ENCODE peak calls at places on chromosomes 4 and X, in eight cellular contexts. E is neural crest cell, K is AG10803, Z is OCI-LY7, D is foreskin keratinocyte, Y is AG04450, R is natural killer cell, H is mesothelial cell of epicardium. V is an unnamed sample.

GRCh38 chr4:71526626-71527406 is 188.0 kb downstream of the SLC4A4 start:
- DNase-seq in K (no peak), R (no peak), Y (no peak), E (no peak), D (no peak), Z (peak), H (no peak), V (no peak)

GRCh38 chr4:163486321-163486720 is 8.2 kb upstream of the TMA16 start:
- DNase-seq in R (no peak), Z (no peak), H (no peak), D (no peak), K (no peak), Y (no peak), E (no peak), V (no peak)

GRCh38 chr4:175542787-175543186 is 269.3 kb downstream of the GPM6A start:
- DNase-seq in D (no peak), H (no peak), K (no peak), R (no peak), Z (no peak), E (no peak), Y (no peak), V (no peak)

GRCh38 chr4:182427530-182427929 is 184.3 kb downstream of the TENM3 start:
- DNase-seq in D (peak), E (no peak), K (peak), H (no peak), Y (peak), Z (no peak), R (no peak), V (no peak)

GRCh38 chr4:90293320-90293719 is 166.1 kb downstream of the CCSER1 start:
- DNase-seq in H (no peak), K (peak), R (no peak), Z (peak), Y (no peak), E (no peak), D (no peak), V (no peak)

GRCh38 chr4:182140547-182140946 is 102.7 kb upstream of the TENM3 start:
- DNase-seq in Y (no peak), D (no peak), E (no peak), H (no peak), R (no peak), K (no peak), Z (no peak), V (no peak)

GRCh38 chr4:94527556-94528233 is 76.0 kb downstream of the PDLIM5 start:
- DNase-seq in E (no peak), H (no peak), R (no peak), K (no peak), Z (no peak), D (no peak), Y (no peak), V (no peak)

GRCh38 chrX:130715299-130715698 is 187.7 kb downstream of the ENOX2 start:
- DNase-seq in E (no peak), H (no peak), Z (no peak), K (peak), D (peak), R (no peak), Y (no peak), V (no peak)

GRCh38 chr4:10677796-10678497 is 6.6 kb downstream of the CLNK start:
- DNase-seq in E (no peak), D (no peak), R (no peak), Z (no peak), Y (no peak), H (no peak), K (no peak), V (no peak)

GRCh38 chr4:19239565-19239964 is 1012.1 kb upstream of the SLIT2 start:
- DNase-seq in R (no peak), Z (no peak), D (peak), K (no peak), Y (no peak), H (no peak), E (no peak), V (no peak)

GRCh38 chr4:10007436-10007740 is 13.9 kb downstream of the SLC2A9 start:
- DNase-seq in D (no peak), H (no peak), E (no peak), K (no peak), R (no peak), Y (no peak), Z (no peak), V (no peak)

GRCh38 chr4:3257125-3257690 is 8.2 kb downstream of the MSANTD1 start:
- DNase-seq in H (no peak), D (peak), Y (no peak), K (no peak), E (no peak), Z (no peak), R (no peak), V (peak)

GRCh38 chr4:144683516-144683915 is 37.6 kb downstream of the HHIP start:
- DNase-seq in R (no peak), H (no peak), Y (no peak), D (no peak), E (no peak), Z (no peak), K (no peak), V (no peak)

GRCh38 chr4:48290146-48290772 is 20.6 kb upstream of the TEC start:
- DNase-seq in Y (no peak), K (peak), Z (peak), R (no peak), H (no peak), D (peak), E (no peak), V (no peak)

GRCh38 chrX:31209005-31209612 is 137.3 kb upstream of the FTHL17 start:
- DNase-seq in R (no peak), K (no peak), D (peak), E (no peak), H (no peak), Z (no peak), Y (no peak), V (no peak)

GRCh38 chr4:1043658-1044468 is 32.4 kb downstream of the FGFRL1 start:
- DNase-seq in Y (peak), Z (no peak), D (peak), H (peak), E (no peak), R (no peak), K (peak), V (peak)

GRCh38 chrX:49041683-49042529 is 1.3 kb downstream of the TFE3 start:
- DNase-seq in R (no peak), D (peak), E (no peak), Z (peak), Y (peak), K (peak), H (no peak), V (no peak)

GRCh38 chr4:144578681-144579080 is 67.3 kb upstream of the HHIP start:
- DNase-seq in H (no peak), Y (no peak), Z (no peak), D (peak), R (no peak), E (no peak), K (no peak), V (no peak)

GRCh38 chrX:15564981-15565579 is 35.7 kb downstream of the ACE2 start:
- DNase-seq in D (peak), R (peak), Z (peak), E (peak), Y (peak), H (peak), K (peak), V (no peak)

GRCh38 chr4:121380448-121381147 is at the start of gene QRFPR:
- DNase-seq in R (no peak), Z (no peak), H (peak), Y (no peak), D (no peak), E (peak), K (no peak), V (no peak)

GRCh38 chr4:140186651-140187315 is 32.8 kb upstream of the MAML3 start:
- DNase-seq in Z (no peak), E (no peak), Y (peak), D (peak), K (peak), H (no peak), R (no peak), V (peak)

GRCh38 chrX:13263560-13264251 is 56.1 kb downstream of the ATXN3L start:
- DNase-seq in E (no peak), H (no peak), D (no peak), R (no peak), K (no peak), Z (no peak), Y (no peak), V (no peak)

GRCh38 chr4:176354884-176355283 is 35.1 kb downstream of the SPCS3 start:
- DNase-seq in D (no peak), Y (no peak), E (no peak), H (no peak), K (no peak), R (no peak), Z (no peak), V (no peak)

GRCh38 chrX:118495958-118496762 is 545 bp downstream of the DOCK11 start:
- DNase-seq in R (peak), Z (peak), H (peak), E (peak), K (no peak), Y (no peak), D (no peak), V (no peak)

GRCh38 chrX:71111141-71111843 is at the start of gene IL2RG:
- DNase-seq in H (no peak), D (no peak), K (no peak), Z (peak), E (no peak), R (peak), Y (no peak), V (no peak)

GRCh38 chrX:99266255-99266654 is 1143.8 kb downstream of the PCDH19 start:
- DNase-seq in Y (no peak), K (no peak), H (no peak), E (no peak), D (no peak), Z (no peak), R (no peak), V (no peak)

GRCh38 chr4:108068422-108068821 is 78.7 kb downstream of the HADH start:
- DNase-seq in K (peak), H (no peak), Z (no peak), R (no peak), D (no peak), Y (no peak), E (no peak), V (no peak)

GRCh38 chr4:113823291-113823659 is 61.7 kb upstream of the CAMK2D start:
- DNase-seq in Z (no peak), Y (no peak), R (no peak), H (no peak), E (no peak), K (peak), D (no peak), V (no peak)

GRCh38 chr4:56655209-56655626 is 25.9 kb downstream of the HOPX start:
- DNase-seq in Y (no peak), D (peak), R (no peak), E (peak), Z (no peak), H (peak), K (no peak), V (no peak)

GRCh38 chrX:135974279-135974856 is 580 bp upstream of the MMGT1 start:
- DNase-seq in E (peak), Z (peak), K (peak), Y (peak), H (peak), R (peak), D (no peak), V (peak)

GRCh38 chr4:156293657-156294297 is 340.1 kb upstream of the CTSO start:
- DNase-seq in Z (no peak), D (peak), R (no peak), H (no peak), E (no peak), K (peak), Y (peak), V (no peak)

GRCh38 chrX:127879585-127879984 is 172.6 kb downstream of the ACTRT1 start:
- DNase-seq in D (no peak), E (no peak), H (no peak), R (no peak), Z (no peak), Y (no peak), K (no peak), V (no peak)

GRCh38 chr4:168183717-168184571 is 91.6 kb downstream of the ANXA10 start:
- DNase-seq in D (no peak), R (no peak), K (peak), E (no peak), H (no peak), Z (peak), Y (no peak), V (no peak)

DNA sequence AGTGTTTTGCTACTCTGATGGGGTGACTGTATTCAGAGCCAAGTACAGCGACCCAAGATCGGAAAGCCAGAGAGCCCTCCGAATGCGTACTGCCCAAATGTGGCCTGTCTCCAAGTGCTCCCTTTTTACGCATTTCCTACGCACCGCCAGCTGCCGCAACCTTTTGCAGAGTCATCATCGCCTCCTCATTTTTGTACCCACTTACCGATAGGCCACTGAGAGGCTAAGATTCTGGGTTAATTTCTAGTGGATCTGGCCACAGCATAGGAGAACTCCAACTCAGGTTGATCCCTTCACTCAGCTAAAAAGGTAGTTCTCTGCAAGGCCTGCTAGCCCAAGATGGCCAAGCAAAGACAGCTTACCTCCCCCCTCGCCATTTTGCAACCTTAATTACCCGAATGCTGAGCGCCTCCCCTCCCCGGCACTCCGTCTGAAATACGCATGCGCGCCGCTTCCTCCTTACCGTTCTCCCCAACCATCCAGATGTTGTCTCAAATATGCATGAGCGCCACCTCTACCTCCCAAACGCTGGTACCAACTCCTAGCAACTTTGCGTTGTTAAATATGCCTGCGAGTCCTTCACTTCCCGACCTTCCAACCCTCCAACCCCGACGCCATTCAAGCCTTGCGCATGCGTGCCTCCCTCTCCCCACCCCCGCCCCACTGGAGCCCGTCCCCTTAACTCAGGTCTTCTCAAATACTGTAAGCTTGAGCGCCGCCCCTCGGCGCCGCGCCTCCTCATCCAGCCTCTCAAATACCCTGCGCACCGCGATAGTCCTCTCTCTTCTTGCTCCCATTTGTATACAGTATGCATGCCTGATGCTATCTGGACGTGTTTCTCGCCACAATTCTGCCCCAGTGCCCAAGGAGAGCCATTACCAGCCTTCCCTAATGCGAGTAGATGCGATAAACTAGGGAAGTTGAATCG is 11.8 kb upstream of the ZCCHC13 start:
- DNase-seq in Y (peak), R (peak), Z (peak), K (peak), D (peak), E (peak), H (peak), V (peak)
- TF ChIP-seq CTCF in Y (peak), R (no peak), Z (peak), K (peak), D (peak), E (no peak), H (no peak), V (no peak)

GRCh38 chr4:189974056-189974455 is 33.4 kb downstream of the FRG1 start:
- DNase-seq in K (peak), Z (peak), H (no peak), Y (no peak), E (no peak), D (no peak), R (no peak), V (no peak)
- TF ChIP-seq CTCF in K (peak), Z (peak), H (no peak), Y (peak), E (peak), D (peak), R (no peak), V (no peak)

GRCh38 chrX:41759817-41760216 is 35.8 kb downstream of the GPR82 start:
- DNase-seq in H (no peak), R (no peak), Z (peak), K (peak), D (no peak), E (no peak), Y (no peak), V (no peak)

GRCh38 chrX:41761169-41761568 is 37.2 kb downstream of the GPR82 start:
- DNase-seq in Z (no peak), E (no peak), R (no peak), K (no peak), Y (no peak), H (no peak), D (no peak), V (no peak)

GRCh38 chrX:41761702-41762101 is 37.7 kb downstream of the GPR82 start:
- DNase-seq in Z (no peak), H (no peak), E (no peak), K (no peak), R (no peak), D (no peak), Y (no peak), V (no peak)

GRCh38 chrX:41758391-41758790 is 34.4 kb downstream of the GPR82 start:
- DNase-seq in K (no peak), D (no peak), H (no peak), Z (no peak), E (no peak), Y (no peak), R (no peak), V (no peak)
- TF ChIP-seq CTCF in K (no peak), D (no peak), H (no peak), Z (no peak), E (no peak), Y (no peak), R (no peak), V (no peak)

GRCh38 chr4:77050962-77051361 is 24.8 kb downstream of the CCNI start:
- DNase-seq in Y (no peak), E (no peak), K (peak), R (no peak), Z (no peak), H (no peak), D (no peak), V (no peak)

GRCh38 chr4:77047037-77047436 is 28.8 kb downstream of the CCNI start:
- DNase-seq in H (no peak), K (no peak), R (no peak), Z (peak), Y (no peak), D (no peak), E (no peak), V (no peak)

GRCh38 chr4:77052352-77052751 is 23.4 kb downstream of the CCNI start:
- DNase-seq in D (no peak), R (peak), Z (peak), H (no peak), E (peak), Y (no peak), K (peak), V (no peak)
- TF ChIP-seq CTCF in D (peak), R (peak), Z (peak), H (no peak), E (peak), Y (peak), K (peak), V (no peak)

DNA sequence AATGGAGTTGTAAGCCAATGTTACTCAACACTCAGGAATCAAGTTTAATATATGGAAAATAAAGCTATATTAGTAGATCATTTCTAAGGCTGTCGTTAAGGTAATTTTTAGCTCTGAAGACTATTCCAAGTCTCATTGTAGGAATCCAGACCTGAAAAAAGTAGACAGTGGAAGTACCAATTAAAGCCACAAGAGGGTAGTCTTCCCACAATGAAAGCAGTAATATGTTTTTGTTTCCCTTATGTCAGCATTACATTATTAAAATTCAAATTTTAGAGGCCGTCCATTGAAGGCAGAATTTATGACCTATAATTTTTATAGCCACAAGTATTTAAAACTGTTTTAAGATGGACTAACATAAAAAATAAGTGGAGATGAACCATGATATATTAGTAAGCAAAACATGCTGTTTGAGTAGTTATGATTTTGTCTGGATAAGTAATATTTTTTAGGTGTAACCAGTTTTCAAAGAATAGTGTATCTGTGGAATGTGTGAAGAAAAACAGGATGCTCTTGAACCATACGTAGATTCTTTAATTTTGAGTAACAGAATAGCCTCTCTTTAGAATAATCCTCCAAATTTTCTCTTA is 372.6 kb upstream of the TECRL start:
- DNase-seq in Y (no peak), K (peak), H (no peak), R (no peak), D (peak), E (no peak), Z (peak), V (no peak)
- TF ChIP-seq CTCF in Y (peak), K (peak), H (peak), R (no peak), D (peak), E (peak), Z (peak), V (no peak)

GRCh38 chr4:11949355-11949754 is 520.7 kb upstream of the HS3ST1 start:
- DNase-seq in H (no peak), D (no peak), K (no peak), Y (no peak), R (no peak), Z (no peak), E (no peak), V (no peak)

DNA sequence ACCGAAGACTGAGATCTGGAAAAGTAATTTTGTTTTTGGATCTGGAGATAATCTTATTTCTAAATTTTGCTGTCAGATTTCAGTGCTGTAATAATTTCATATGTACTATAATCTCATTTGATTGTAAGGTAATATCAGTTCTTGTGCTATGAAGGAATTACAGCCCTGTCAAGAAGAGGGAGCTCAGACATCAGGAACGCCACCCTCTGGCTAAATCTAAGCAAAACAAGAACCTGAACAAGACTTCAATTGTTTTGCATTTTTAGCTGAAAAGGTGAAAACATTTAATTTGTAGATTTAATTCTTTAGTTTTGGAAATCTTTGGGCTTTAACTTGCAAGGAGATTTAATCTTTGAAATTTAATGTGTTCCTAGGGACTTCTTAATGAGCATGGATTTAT is 525.4 kb upstream of the HS3ST1 start:
- DNase-seq in Z (peak), Y (no peak), E (no peak), D (peak), R (no peak), K (no peak), H (no peak), V (no peak)
- TF ChIP-seq CTCF in Z (peak), Y (no peak), E (peak), D (peak), R (no peak), K (no peak), H (no peak), V (no peak)

GRCh38 chrX:68147848-68148247 is 285.4 kb downstream of the OPHN1 start:
- DNase-seq in Y (no peak), H (no peak), Z (no peak), K (no peak), E (no peak), R (no peak), D (no peak), V (no peak)

GRCh38 chrX:68146054-68146453 is 287.2 kb downstream of the OPHN1 start:
- DNase-seq in H (no peak), E (no peak), K (peak), R (no peak), Y (peak), Z (peak), D (peak), V (no peak)
- TF ChIP-seq CTCF in H (no peak), E (peak), K (peak), R (no peak), Y (peak), Z (no peak), D (peak), V (no peak)

GRCh38 chr4:77586953-77587383 is 18.7 kb upstream of the CXCL13 start:
- DNase-seq in Y (no peak), K (peak), E (no peak), D (peak), H (no peak), Z (no peak), R (peak), V (no peak)
- TF ChIP-seq CTCF in Y (no peak), K (no peak), E (no peak), D (no peak), H (no peak), Z (no peak), R (no peak), V (no peak)

GRCh38 chr4:13816472-13816871 is 188.9 kb upstream of the BOD1L1 start:
- DNase-seq in H (no peak), D (no peak), Z (no peak), R (no peak), E (no peak), K (no peak), Y (no peak), V (no peak)
- TF ChIP-seq CTCF in H (no peak), D (no peak), Z (no peak), R (no peak), E (no peak), K (no peak), Y (no peak), V (no peak)

GRCh38 chr4:142875117-142875516 is 29.0 kb upstream of the INPP4B start:
- DNase-seq in E (no peak), R (no peak), K (no peak), H (no peak), Y (no peak), Z (peak), D (no peak), V (no peak)
- TF ChIP-seq CTCF in E (no peak), R (no peak), K (no peak), H (no peak), Y (no peak), Z (peak), D (no peak), V (no peak)